ENCODE peak calls at places on chromosome 17, in five cellular contexts. V is ascending aorta; G is mesendoderm; S is CD4-positive, CD25-positive, alpha-beta regulatory T cell; I is endodermal cell. L is an unnamed sample.

GRCh38 chr17:34598161-34598776 is 18.9 kb downstream of the TMEM132E start:
- DNase-seq in I (peak), G (peak), S (no peak), V (no peak), L (peak)

GRCh38 chr17:74211929-74212261 is 1.5 kb upstream of the TTYH2 start:
- DNase-seq in S (no peak), I (no peak), G (no peak), V (no peak), L (no peak)

GRCh38 chr17:37446027-37446426 is 39.3 kb downstream of the TADA2A start:
- DNase-seq in G (peak), I (no peak), V (no peak), S (no peak), L (no peak)

GRCh38 chr17:17551361-17551760 is 40.1 kb downstream of the PEMT start:
- DNase-seq in G (peak), V (no peak), S (no peak), I (no peak), L (peak)

GRCh38 chr17:75536401-75536800 is 10.9 kb downstream of the LLGL2 start:
- DNase-seq in G (no peak), I (no peak), S (no peak), V (no peak), L (no peak)

GRCh38 chr17:81966343-81967243 is 5.6 kb upstream of the NOTUM start:
- DNase-seq in G (peak), I (peak), S (no peak), V (no peak), L (peak)

GRCh38 chr17:40888321-40888720 is 3.3 kb upstream of the KRT20 start:
- DNase-seq in I (no peak), S (no peak), V (no peak), G (no peak), L (no peak)

GRCh38 chr17:64107517-64108235 is 22.3 kb downstream of the ERN1 start:
- DNase-seq in G (no peak), I (peak), V (no peak), S (no peak), L (no peak)

GRCh38 chr17:30224419-30224960 is 11.0 kb downstream of the SLC6A4 start:
- DNase-seq in I (no peak), S (no peak), V (no peak), G (no peak), L (no peak)

GRCh38 chr17:65122836-65123756 is 14.1 kb upstream of the RGS9 start:
- DNase-seq in G (peak), S (peak), V (peak), I (peak), L (peak)

GRCh38 chr17:65117384-65118035 is 19.7 kb upstream of the RGS9 start:
- DNase-seq in S (no peak), I (no peak), V (no peak), G (no peak), L (no peak)

GRCh38 chr17:65121368-65121767 is 15.8 kb upstream of the RGS9 start:
- DNase-seq in S (peak), V (no peak), G (no peak), I (no peak), L (no peak)

GRCh38 chr17:65123757-65124675 is 13.2 kb upstream of the RGS9 start:
- DNase-seq in S (peak), V (no peak), I (peak), G (no peak), L (no peak)

DNA sequence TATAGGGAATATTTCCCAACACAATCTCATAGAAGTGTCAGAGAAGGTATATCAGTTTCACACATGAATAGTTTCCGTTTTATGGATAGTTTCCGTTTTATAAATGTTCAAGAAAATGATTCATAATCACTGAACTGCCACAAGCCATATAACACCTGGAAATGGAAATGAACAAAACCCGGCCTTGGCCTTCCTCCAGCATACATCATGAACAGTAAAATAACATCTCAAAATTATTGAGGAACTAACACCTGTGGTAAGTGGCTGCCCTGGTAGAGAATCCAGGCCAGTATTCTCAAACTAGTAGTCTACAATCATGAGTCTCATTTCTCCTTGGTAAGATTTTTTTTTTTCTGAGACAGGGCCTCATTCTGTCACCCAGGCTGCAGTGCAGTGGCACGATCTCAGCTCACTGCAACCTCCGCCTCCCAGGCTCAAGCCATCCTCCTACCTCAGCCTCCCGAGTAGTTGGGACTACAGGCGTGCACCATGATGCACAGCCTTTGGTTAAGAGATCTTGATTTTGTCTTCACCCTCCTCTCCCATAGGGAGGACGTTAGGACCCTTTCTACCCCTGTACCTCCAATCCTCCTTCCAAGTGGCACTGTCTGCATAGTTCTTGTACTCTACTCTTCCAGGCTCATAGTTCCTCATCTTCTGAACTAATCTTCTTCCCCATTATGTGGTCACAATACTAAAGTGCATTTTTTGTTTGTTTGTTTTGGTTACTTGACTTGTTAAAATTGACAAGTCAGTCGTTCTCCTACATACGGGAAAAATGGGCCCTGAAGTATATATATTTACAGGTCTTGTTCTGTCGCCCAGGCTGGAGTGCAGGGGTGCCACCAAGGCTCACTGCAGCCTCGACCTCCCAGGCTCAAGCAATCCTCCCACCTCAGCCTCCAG is 15.0 kb upstream of the RGS9 start:
- DNase-seq in V (no peak), I (no peak), S (peak), G (no peak), L (no peak)
- H3K4me3 ChIP-seq in V (peak), I (peak), S (no peak), G (no peak), L (peak)

GRCh38 chr17:38606646-38607611 is 1.2 kb upstream of the SRCIN1 start:
- DNase-seq in G (peak), I (peak), S (no peak), V (no peak), L (no peak)

GRCh38 chr17:38603786-38604478 is 1.8 kb downstream of the SRCIN1 start:
- DNase-seq in V (no peak), I (no peak), S (no peak), G (no peak), L (no peak)

GRCh38 chr17:38604479-38605229 is 1.1 kb downstream of the SRCIN1 start:
- DNase-seq in I (peak), V (no peak), G (peak), S (no peak), L (peak)

GRCh38 chr17:38605230-38605851 is 411 bp downstream of the SRCIN1 start:
- DNase-seq in S (no peak), G (peak), V (no peak), I (peak), L (no peak)

GRCh38 chr17:38605852-38606645 is at the start of gene SRCIN1:
- DNase-seq in I (peak), V (no peak), G (peak), S (peak), L (peak)
- H3K4me3 ChIP-seq in I (peak), V (peak), G (peak), S (no peak), L (peak)

DNA sequence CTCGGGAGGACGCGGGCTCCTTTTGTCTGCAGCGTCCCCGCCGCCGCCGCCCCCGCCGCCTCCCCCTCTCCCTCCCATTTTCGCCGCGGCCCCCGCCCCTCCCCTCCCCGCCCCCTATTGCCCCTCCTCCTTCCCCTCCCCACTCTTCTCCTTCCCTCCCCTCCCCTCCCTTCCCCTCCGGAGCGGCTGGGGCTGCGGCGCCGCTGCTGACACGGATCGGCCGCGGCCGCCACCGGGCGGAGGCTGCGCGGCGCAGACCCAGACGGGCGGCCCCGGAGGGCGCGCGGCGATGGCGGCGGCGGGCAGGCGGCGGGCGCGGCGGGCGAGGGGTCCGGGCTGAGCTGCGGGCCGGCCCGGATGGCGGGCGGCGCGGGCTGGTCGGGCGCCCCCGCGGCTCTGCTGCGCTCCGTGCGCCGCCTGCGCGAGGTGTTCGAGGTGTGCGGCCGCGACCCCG is at the start of gene RAB11FIP4:
- DNase-seq in S (no peak), V (no peak), I (peak), G (peak), L (peak)
- H3K4me3 ChIP-seq in S (no peak), V (peak), I (no peak), G (peak), L (peak)

GRCh38 chr17:68343976-68344375 is 52.7 kb downstream of the ARSG start:
- DNase-seq in S (no peak), G (no peak), V (no peak), I (no peak), L (no peak)
- H3K4me3 ChIP-seq in S (no peak), G (no peak), V (no peak), I (no peak), L (no peak)

GRCh38 chr17:49715221-49715620 is 7.5 kb upstream of the SLC35B1 start:
- DNase-seq in I (no peak), V (no peak), S (peak), G (no peak), L (no peak)
- H3K4me3 ChIP-seq in I (no peak), V (no peak), S (peak), G (no peak), L (no peak)